ENCODE peak calls at places on chromosomes 16 and 17, in four cellular contexts. B is NCI-H1694; T is effector memory CD8-positive, alpha-beta T cell; U is progenitor cell of endocrine pancreas. X is an unnamed sample.

GRCh38 chr16:74019608-74020007 is 277.0 kb upstream of the PSMD7 start:
- DNase-seq in B (no peak), T (no peak), U (no peak), X (no peak)

GRCh38 chr17:65389426-65389825 is 172.0 kb downstream of the AXIN2 start:
- DNase-seq in B (no peak), T (no peak), U (no peak), X (no peak)

GRCh38 chr17:20611314-20611713 is 31.8 kb downstream of the CDRT15L2 start:
- DNase-seq in B (no peak), T (no peak), U (no peak), X (no peak)

GRCh38 chr17:48487221-48487620 is 43.6 kb downstream of the HOXB1 start:
- DNase-seq in B (no peak), T (no peak), U (no peak), X (no peak)

GRCh38 chr16:1180772-1181714 is 28.1 kb downstream of the CACNA1H start:
- DNase-seq in B (no peak), T (no peak), U (no peak), X (no peak)

GRCh38 chr17:73610331-73610911 is 33.8 kb downstream of the SDK2 start:
- DNase-seq in B (no peak), T (no peak), U (no peak), X (no peak)

GRCh38 chr17:38619451-38619795 is 13.7 kb upstream of the SRCIN1 start:
- DNase-seq in B (no peak), T (no peak), U (no peak), X (no peak)

GRCh38 chr17:42781639-42782401 is 1.4 kb downstream of the WNK4 start:
- DNase-seq in B (no peak), T (no peak), U (no peak), X (no peak)

GRCh38 chr17:27241346-27241946 is 52.5 kb upstream of the WSB1 start:
- DNase-seq in B (no peak), T (no peak), U (no peak), X (no peak)

GRCh38 chr17:8954339-8954738 is 11.2 kb downstream of the PIK3R5 start:
- DNase-seq in B (no peak), T (peak), U (no peak), X (no peak)

GRCh38 chr17:67211742-67212141 is 33.3 kb downstream of the HELZ start:
- DNase-seq in B (no peak), T (no peak), U (no peak), X (no peak)

GRCh38 chr16:82146957-82147356 is 23.1 kb downstream of the MPHOSPH6 start:
- DNase-seq in B (no peak), T (no peak), U (no peak), X (no peak)

GRCh38 chr16:81174644-81175324 is 63.7 kb upstream of the BCO1 start:
- DNase-seq in B (no peak), T (no peak), U (no peak), X (no peak)

GRCh38 chr17:77421635-77421982 is 280.8 kb downstream of the SEC14L1 start:
- DNase-seq in B (no peak), T (no peak), U (no peak), X (no peak)

GRCh38 chr16:9801651-9802050 is 380.6 kb downstream of the GRIN2A start:
- DNase-seq in B (no peak), T (no peak), U (no peak), X (no peak)

GRCh38 chr16:12089492-12090161 is 113.1 kb downstream of the SNX29 start:
- DNase-seq in B (no peak), T (no peak), U (no peak), X (no peak)

X was measured in NCI-H1930.